ENCODE peak calls at places on chromosomes 3 and 15, in four cellular contexts. One of them, this sample, is unnamed.

GRCh38 chr15:77027111-77027696 is 32.3 kb downstream of the PSTPIP1 start:
- DNase-seq in adipocyte: no peak
- DNase-seq in stomach: no peak
- DNase-seq in lower lobe of right lung: no peak
- DNase-seq in this sample: no peak

GRCh38 chr3:105913616-105914015 is 44.8 kb upstream of the CBLB start:
- DNase-seq in stomach: no peak
- DNase-seq in lower lobe of right lung: no peak
- DNase-seq in adipocyte: no peak
- DNase-seq in this sample: no peak

GRCh38 chr15:39624806-39625205 is 43.9 kb downstream of the THBS1 start:
- DNase-seq in lower lobe of right lung: peak; percentile 44
- DNase-seq in adipocyte: peak; percentile 75
- DNase-seq in stomach: peak; percentile 39
- DNase-seq in this sample: peak; percentile 27

GRCh38 chr3:109070232-109070631 is 47.7 kb downstream of the MORC1 start:
- DNase-seq in adipocyte: no peak
- DNase-seq in lower lobe of right lung: no peak
- DNase-seq in stomach: no peak
- DNase-seq in this sample: no peak

GRCh38 chr3:128004661-128005060 is 47.6 kb upstream of the SEC61A1 start:
- DNase-seq in lower lobe of right lung: no peak
- DNase-seq in adipocyte: no peak
- DNase-seq in stomach: peak; percentile 55
- DNase-seq in this sample: no peak

GRCh38 chr3:102225407-102226132 is 209.2 kb upstream of the ZPLD1 start:
- DNase-seq in lower lobe of right lung: no peak
- DNase-seq in adipocyte: peak; percentile 84
- DNase-seq in stomach: no peak
- DNase-seq in this sample: peak; percentile 17

GRCh38 chr3:55341502-55342031 is 145.5 kb downstream of the WNT5A start:
- DNase-seq in stomach: no peak
- DNase-seq in lower lobe of right lung: no peak
- DNase-seq in adipocyte: no peak
- DNase-seq in this sample: no peak

GRCh38 chr3:179037361-179037760 is 34.2 kb downstream of the ZMAT3 start:
- DNase-seq in lower lobe of right lung: no peak
- DNase-seq in stomach: no peak
- DNase-seq in adipocyte: peak; percentile 96
- DNase-seq in this sample: peak; percentile 19

GRCh38 chr15:63832620-63833245 is 1.0 kb downstream of the HERC1 start:
- DNase-seq in adipocyte: peak; percentile 61
- DNase-seq in stomach: no peak
- DNase-seq in lower lobe of right lung: no peak
- DNase-seq in this sample: no peak

GRCh38 chr3:185584681-185585080 is 1.4 kb upstream of the SENP2 start:
- DNase-seq in adipocyte: no peak
- DNase-seq in lower lobe of right lung: no peak
- DNase-seq in stomach: no peak
- DNase-seq in this sample: no peak
- H3K9me3 ChIP-seq in adipocyte: no peaks in the 10 kb centered on the region
- H3K9me3 ChIP-seq in lower lobe of right lung: no peaks in the 10 kb centered on the region
- H3K9me3 ChIP-seq in stomach: no peaks in the 10 kb centered on the region
- H3K9me3 ChIP-seq in this sample: no peaks in the 10 kb centered on the region

GRCh38 chr3:49236226-49236625 is 40.8 kb downstream of the C3orf62 start:
- DNase-seq in lower lobe of right lung: no peak
- DNase-seq in stomach: no peak
- DNase-seq in adipocyte: no peak
- DNase-seq in this sample: no peak

GRCh38 chr3:49238274-49239127 is 38.5 kb downstream of the C3orf62 start:
- DNase-seq in lower lobe of right lung: no peak
- DNase-seq in adipocyte: peak; percentile 30
- DNase-seq in stomach: peak; percentile 25
- DNase-seq in this sample: peak; percentile 67

DNA sequence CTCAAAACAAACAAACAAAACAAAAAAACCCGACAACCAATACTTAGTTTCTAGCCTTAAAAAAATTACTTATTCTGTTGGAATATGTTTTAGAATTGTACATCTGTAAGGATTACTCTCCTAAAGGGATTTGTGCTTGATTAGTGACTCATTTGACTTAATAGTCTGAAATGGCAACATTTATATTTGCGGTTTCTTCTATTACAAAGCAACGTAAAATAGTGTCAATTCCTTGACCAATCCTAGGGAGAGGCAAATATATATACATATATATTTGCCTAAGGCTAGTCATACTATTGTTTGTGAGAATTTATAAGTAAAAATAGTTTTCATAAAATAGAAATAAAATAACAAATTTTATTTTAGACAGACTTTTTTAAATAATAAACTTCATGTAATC is 39.7 kb downstream of the C3orf62 start:
- DNase-seq in adipocyte: no peak
- DNase-seq in stomach: no peak
- DNase-seq in lower lobe of right lung: no peak
- DNase-seq in this sample: no peak
- H3K9me3 ChIP-seq in adipocyte: peaks cover 22% of the 10 kb centered on the region
- H3K9me3 ChIP-seq in stomach: peaks cover 14% of the 10 kb centered on the region
- H3K9me3 ChIP-seq in lower lobe of right lung: peaks cover 21% of the 10 kb centered on the region
- H3K9me3 ChIP-seq in this sample: no peaks in the 10 kb centered on the region

DNA sequence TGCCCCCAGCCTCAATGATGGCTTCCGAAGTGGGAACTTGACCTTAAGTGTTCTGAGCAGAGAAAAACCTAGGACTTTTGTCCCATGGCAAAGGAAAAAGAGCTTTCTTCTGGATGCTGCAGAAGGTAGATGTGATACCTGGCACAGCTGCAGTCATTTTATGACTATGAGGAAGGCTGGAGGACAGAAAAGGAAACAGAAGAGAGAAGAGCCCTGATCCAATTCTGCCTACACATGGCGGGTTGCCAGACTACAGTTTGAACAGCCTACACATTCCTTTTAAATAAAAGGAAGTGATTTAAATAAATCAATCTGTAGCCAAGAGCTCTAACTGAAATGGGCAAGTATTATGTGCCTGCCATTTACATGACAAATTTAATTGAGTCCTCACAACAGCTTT is 43.6 kb upstream of the CHRNB4 start:
- DNase-seq in adipocyte: no peak
- DNase-seq in lower lobe of right lung: no peak
- DNase-seq in stomach: peak; percentile 26
- DNase-seq in this sample: no peak
- H3K9me3 ChIP-seq in adipocyte: no peaks in the 10 kb centered on the region
- H3K9me3 ChIP-seq in lower lobe of right lung: no peaks in the 10 kb centered on the region
- H3K9me3 ChIP-seq in stomach: no peaks in the 10 kb centered on the region
- H3K9me3 ChIP-seq in this sample: no peaks in the 10 kb centered on the region

GRCh38 chr3:72077473-72078259 is 292.7 kb upstream of the PROK2 start:
- DNase-seq in lower lobe of right lung: no peak
- DNase-seq in adipocyte: no peak
- DNase-seq in stomach: no peak
- DNase-seq in this sample: no peak
- H3K9me3 ChIP-seq in lower lobe of right lung: peaks cover 6% of the 10 kb centered on the region
- H3K9me3 ChIP-seq in adipocyte: peaks cover 17% of the 10 kb centered on the region
- H3K9me3 ChIP-seq in stomach: no peaks in the 10 kb centered on the region
- H3K9me3 ChIP-seq in this sample: no peaks in the 10 kb centered on the region

GRCh38 chr3:168828943-168829342 is 733.2 kb upstream of the GOLIM4 start:
- DNase-seq in stomach: no peak
- DNase-seq in adipocyte: no peak
- DNase-seq in lower lobe of right lung: no peak
- DNase-seq in this sample: no peak
- H3K9me3 ChIP-seq in stomach: no peaks in the 10 kb centered on the region
- H3K9me3 ChIP-seq in adipocyte: peaks cover 3% of the 10 kb centered on the region
- H3K9me3 ChIP-seq in lower lobe of right lung: no peaks in the 10 kb centered on the region
- H3K9me3 ChIP-seq in this sample: no peaks in the 10 kb centered on the region

GRCh38 chr15:26614734-26615133 is 158.1 kb downstream of the GABRB3 start:
- DNase-seq in adipocyte: no peak
- DNase-seq in lower lobe of right lung: no peak
- DNase-seq in stomach: no peak
- DNase-seq in this sample: no peak

GRCh38 chr15:26620528-26620927 is 152.3 kb downstream of the GABRB3 start:
- DNase-seq in adipocyte: no peak
- DNase-seq in lower lobe of right lung: no peak
- DNase-seq in stomach: no peak
- DNase-seq in this sample: no peak

GRCh38 chr15:26615927-26616302 is 157.0 kb downstream of the GABRB3 start:
- DNase-seq in lower lobe of right lung: no peak
- DNase-seq in stomach: no peak
- DNase-seq in adipocyte: no peak
- DNase-seq in this sample: no peak

DNA sequence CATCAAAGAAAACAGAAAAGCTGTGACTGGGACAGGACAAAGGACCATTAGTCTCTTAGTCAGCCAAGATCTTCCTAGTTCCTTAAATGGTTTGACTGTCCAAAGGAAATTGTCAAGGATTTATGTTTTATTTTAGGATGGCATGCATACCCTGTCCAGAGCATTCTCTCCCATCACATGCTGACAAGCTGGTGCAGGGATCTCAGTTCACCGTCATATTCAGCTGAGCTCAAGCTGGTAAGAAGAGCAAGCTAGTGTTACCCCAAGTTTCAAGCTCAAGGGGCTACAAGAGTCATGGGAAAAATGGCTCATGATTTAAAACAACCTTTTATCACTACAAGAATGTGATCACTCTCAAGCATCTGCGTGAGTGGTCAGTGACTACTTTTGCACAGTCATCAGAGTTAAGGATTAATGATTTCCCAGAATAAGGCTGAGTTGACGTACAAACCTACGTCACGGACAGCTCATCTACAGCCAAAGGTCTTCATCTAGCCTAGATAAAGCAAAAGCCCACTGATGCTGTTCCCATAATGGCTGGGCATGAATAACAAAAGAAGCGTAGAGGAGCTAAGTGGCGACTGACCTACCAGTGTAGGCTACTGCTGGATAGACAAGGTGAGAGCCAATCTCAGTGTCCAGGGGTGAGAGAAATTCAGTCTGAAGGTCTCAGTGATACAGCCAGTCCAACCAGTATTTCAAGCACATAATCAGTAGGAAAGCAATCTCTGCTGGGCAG is 157.5 kb downstream of the GABRB3 start:
- DNase-seq in stomach: no peak
- DNase-seq in lower lobe of right lung: no peak
- DNase-seq in adipocyte: no peak
- DNase-seq in this sample: no peak
- H3K9me3 ChIP-seq in stomach: no peaks in the 10 kb centered on the region
- H3K9me3 ChIP-seq in lower lobe of right lung: no peaks in the 10 kb centered on the region
- H3K9me3 ChIP-seq in adipocyte: no peaks in the 10 kb centered on the region
- H3K9me3 ChIP-seq in this sample: no peaks in the 10 kb centered on the region

DNA sequence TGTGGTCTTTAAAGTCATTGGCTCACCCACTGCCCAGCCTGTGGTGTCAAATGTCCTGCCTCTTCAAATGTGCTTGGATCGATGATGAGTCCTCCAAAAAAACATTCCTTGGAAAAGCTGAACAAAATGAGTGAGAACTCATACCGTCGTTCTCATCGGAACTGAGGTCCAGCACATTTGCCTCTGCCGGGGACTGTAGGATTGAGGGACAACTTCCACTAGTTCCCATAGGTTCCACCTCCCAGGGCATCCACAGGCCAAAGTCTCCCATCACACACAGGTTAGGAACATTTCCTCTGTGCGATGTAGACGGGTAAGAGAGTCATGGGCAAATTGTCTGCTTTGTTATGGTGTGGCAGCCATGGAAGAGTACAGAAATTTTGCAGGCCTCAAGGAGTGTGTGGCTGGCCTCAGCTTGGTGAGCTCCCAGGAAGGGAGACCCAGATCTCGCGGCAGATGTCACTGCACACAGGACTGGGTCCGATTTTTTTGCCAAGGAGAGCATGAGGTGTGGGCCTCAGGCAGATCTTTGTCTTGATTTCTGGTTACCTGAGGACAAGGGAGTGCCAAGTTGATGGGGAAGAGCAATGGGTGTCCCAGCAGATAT is 115.7 kb downstream of the SNRPN start:
- DNase-seq in stomach: no peak
- DNase-seq in adipocyte: no peak
- DNase-seq in lower lobe of right lung: no peak
- DNase-seq in this sample: no peak
- H3K9me3 ChIP-seq in stomach: peaks cover 99% of the 10 kb centered on the region
- H3K9me3 ChIP-seq in adipocyte: peaks cover 100% of the 10 kb centered on the region
- H3K9me3 ChIP-seq in lower lobe of right lung: peaks cover 100% of the 10 kb centered on the region
- H3K9me3 ChIP-seq in this sample: peaks cover 3% of the 10 kb centered on the region

This sample was measured in uterus.